ENCODE peak calls at places on chromosomes 16 and 17, in ten cellular contexts. E is HCT116, A is GM23338, K is Panc1, P is suprapubic skin, T is HL-60, W is K562, B is SK-N-MC, V is SK-N-SH, S is breast epithelium. J is an unnamed sample.
A peak's percentile ranks its signal among the peaks of the same experiment; 100 is the strongest.

GRCh38 chr16:12903325-12904040 is 2.1 kb downstream of the SHISA9 start:
- DNase-seq in E (no peak), A (peak; percentile 69), K (no peak), P (no peak), T (no peak), W (no peak), B (no peak), V (peak; percentile 36), S (no peak), J (no peak)

GRCh38 chr16:49356728-49357488 is 16.7 kb upstream of the C16orf78 start:
- DNase-seq in E (no peak), A (no peak), K (no peak), P (no peak), T (no peak), W (no peak), B (no peak), V (no peak), S (no peak), J (no peak)

GRCh38 chr17:48997103-48997826 is at the start of gene IGF2BP1:
- DNase-seq in E (no peak), A (peak; percentile 88), K (no peak), P (peak; percentile 64), T (no peak), W (peak; percentile 79), B (peak; percentile 89), V (peak; percentile 61), S (no peak), J (no peak)

GRCh38 chr16:8751481-8752311 is 45.7 kb downstream of the TMEM186 start:
- DNase-seq in E (peak; percentile 12), A (peak; percentile 32), K (no peak), P (no peak), T (no peak), W (no peak), B (no peak), V (no peak), S (no peak), J (no peak)

GRCh38 chr17:21289902-21290571 is 5.5 kb downstream of the MAP2K3 start:
- DNase-seq in E (no peak), A (no peak), K (no peak), P (no peak), T (no peak), W (no peak), B (no peak), V (peak; percentile 46), S (no peak), J (no peak)

GRCh38 chr16:88530858-88531203 is 39.4 kb upstream of the ZC3H18 start:
- DNase-seq in E (no peak), A (no peak), K (no peak), P (no peak), T (no peak), W (peak; percentile 66), B (no peak), V (no peak), S (no peak), J (no peak)

GRCh38 chr16:82181456-82182185 is 11.6 kb upstream of the MPHOSPH6 start:
- DNase-seq in E (no peak), A (no peak), K (no peak), P (no peak), T (no peak), W (no peak), B (no peak), V (no peak), S (no peak), J (no peak)

GRCh38 chr17:81295678-81296381 is 723 bp upstream of the SLC38A10 start:
- DNase-seq in E (peak; percentile 80), A (peak; percentile 81), K (no peak), P (no peak), T (no peak), W (no peak), B (no peak), V (peak; percentile 72), S (peak; percentile 78), J (peak; percentile 60)

GRCh38 chr17:7857724-7858486 is at the start of gene CYB5D1:
- DNase-seq in E (peak; percentile 94), A (peak; percentile 95), K (peak; percentile 98), P (peak; percentile 96), T (no peak), W (peak; percentile 57), B (no peak), V (peak; percentile 80), S (peak; percentile 94), J (no peak)

GRCh38 chr16:4327782-4328579 is 12.1 kb downstream of the GLIS2 start:
- DNase-seq in E (no peak), A (peak; percentile 95), K (no peak), P (no peak), T (no peak), W (peak; percentile 49), B (no peak), V (peak; percentile 95), S (peak; percentile 76), J (peak; percentile 77)

GRCh38 chr17:51402881-51403280 is 142.5 kb downstream of the UTP18 start:
- DNase-seq in E (no peak), A (no peak), K (no peak), P (no peak), T (no peak), W (no peak), B (no peak), V (no peak), S (no peak), J (no peak)

GRCh38 chr16:11476676-11477075 is 110.0 kb downstream of the LITAF start:
- DNase-seq in E (no peak), A (no peak), K (no peak), P (no peak), T (no peak), W (no peak), B (no peak), V (no peak), S (no peak), J (no peak)

GRCh38 chr16:5451641-5452040 is 354.0 kb upstream of the EEF2KMT start:
- DNase-seq in E (no peak), A (peak; percentile 81), K (no peak), P (no peak), T (no peak), W (no peak), B (no peak), V (no peak), S (no peak), J (no peak)

GRCh38 chr16:75952124-75952523 is 225.8 kb upstream of the CPHXL start:
- DNase-seq in E (no peak), A (no peak), K (no peak), P (no peak), T (no peak), W (no peak), B (no peak), V (no peak), S (no peak), J (no peak)
- TF ChIP-seq POLR2AphosphoS5 in E (no peak), A (no peak), K (no peak), P (no peak), T (no peak), W (no peak), B (no peak), V (no peak), S (no peak), J (no peak)

DNA sequence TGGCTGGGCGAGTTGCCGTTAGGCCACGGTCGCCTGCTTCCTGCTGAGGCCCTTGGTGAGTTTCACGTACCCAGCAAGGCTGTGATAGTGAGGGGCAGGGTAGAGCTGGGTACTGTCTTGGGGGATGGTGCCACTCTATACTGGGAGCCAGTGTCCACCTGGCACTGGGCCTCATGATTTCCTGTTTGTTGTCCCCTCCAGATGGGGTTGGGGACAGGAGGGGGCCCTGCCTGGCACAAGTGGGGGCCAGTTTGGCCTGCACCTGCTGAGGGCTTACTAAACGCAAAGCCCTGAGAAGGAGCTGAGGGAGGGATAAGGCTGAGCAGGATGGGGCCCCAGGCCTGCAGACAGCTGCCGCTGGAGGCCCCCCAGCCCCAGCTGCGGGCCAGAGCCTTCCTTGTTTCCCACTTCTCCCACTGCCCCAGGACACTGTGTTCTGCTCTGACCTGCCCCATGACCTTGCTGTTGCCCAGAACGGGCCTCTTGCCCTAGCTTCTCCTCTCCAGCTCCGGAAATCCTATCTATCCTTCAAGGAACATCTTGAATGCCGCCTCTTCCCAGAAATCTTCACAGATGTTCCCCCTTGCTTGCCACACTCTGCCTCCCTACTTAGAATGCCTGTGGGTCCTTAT is 25.4 kb downstream of the GJD3 start:
- DNase-seq in E (no peak), A (no peak), K (no peak), P (no peak), T (no peak), W (no peak), B (no peak), V (no peak), S (no peak), J (no peak)
- TF ChIP-seq POLR2AphosphoS5 in E (no peak), A (no peak), K (no peak), P (no peak), T (peak; percentile 79), W (no peak), B (no peak), V (no peak), S (no peak), J (no peak)

DNA sequence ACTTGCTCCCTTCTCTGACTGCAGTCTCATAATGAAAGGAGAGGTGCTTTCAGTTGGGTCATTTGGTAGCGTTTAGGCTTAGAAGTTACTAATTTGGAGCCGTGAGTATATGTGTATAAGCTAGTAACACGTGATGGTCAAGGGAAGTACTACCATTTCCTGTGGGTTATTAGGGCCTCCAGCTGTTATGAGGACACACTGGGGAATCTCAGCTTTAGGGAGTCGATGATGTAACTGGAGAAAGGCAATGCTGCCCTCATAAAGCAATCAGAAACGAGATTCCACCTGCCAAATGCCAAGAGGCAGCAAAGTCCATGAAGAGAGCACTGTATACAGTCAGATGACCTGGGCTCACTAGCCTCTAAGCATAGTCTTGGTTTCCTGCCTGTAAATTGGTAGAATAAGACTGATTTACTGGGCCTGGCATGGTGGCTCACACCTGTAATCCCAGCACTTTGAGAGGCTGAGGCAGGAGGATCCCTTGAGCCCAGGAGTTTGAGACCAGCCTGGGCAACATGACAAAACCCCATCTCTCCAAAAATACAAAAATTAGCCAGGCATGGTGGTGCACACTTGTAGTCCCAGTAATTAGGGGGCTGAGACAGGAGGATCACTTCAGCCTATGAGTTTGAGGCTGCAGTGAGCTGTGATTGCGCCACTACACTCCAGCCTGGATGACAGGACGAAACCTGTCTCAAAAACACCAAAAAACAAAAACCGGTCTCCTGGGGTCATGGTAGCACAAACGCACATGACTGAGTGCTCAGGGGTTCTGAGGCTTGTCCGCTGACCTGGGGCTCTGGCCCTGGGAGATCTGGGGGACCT is 53.0 kb downstream of the SF3B3 start:
- DNase-seq in E (no peak), A (peak; percentile 37), K (no peak), P (peak; percentile 62), T (peak; percentile 35), W (no peak), B (no peak), V (no peak), S (no peak), J (no peak)
- TF ChIP-seq POLR2AphosphoS5 in E (peak; percentile 40), A (peak; percentile 48), K (peak; percentile 59), P (no peak), T (peak; percentile 73), W (peak; percentile 21), B (peak; percentile 18), V (peak; percentile 16), S (no peak), J (peak; percentile 61)

GRCh38 chr17:62100050-62100449 is 35.0 kb upstream of the MED13 start:
- DNase-seq in E (no peak), A (no peak), K (no peak), P (peak; percentile 6), T (no peak), W (no peak), B (no peak), V (no peak), S (no peak), J (no peak)
- TF ChIP-seq POLR2AphosphoS5 in E (no peak), A (no peak), K (no peak), P (no peak), T (no peak), W (no peak), B (no peak), V (no peak), S (no peak), J (no peak)